ENCODE peak calls at places on chromosome 20, in nine cellular contexts. One of them, this sample, is unnamed.
A peak's percentile ranks its signal among the peaks of the same experiment; 100 is the strongest.

GRCh38 chr20:4546786-4547185 is 174.9 kb upstream of the PRND start:
- DNase-seq in osteoblast: no peak
- DNase-seq in fibroblast of lung: peak; percentile 80
- DNase-seq in GM23338: no peak
- DNase-seq in cardiac fibroblast: peak; percentile 73
- DNase-seq in pancreas: no peak
- DNase-seq in cardiac muscle cell: no peak
- DNase-seq in heart left ventricle: no peak
- DNase-seq in LNCaP clone FGC: no peak
- DNase-seq in this sample: peak; percentile 83

GRCh38 chr20:57124800-57125399 is 141.5 kb downstream of the BMP7 start:
- DNase-seq in osteoblast: no peak
- DNase-seq in fibroblast of lung: no peak
- DNase-seq in GM23338: no peak
- DNase-seq in cardiac fibroblast: no peak
- DNase-seq in pancreas: no peak
- DNase-seq in cardiac muscle cell: no peak
- DNase-seq in heart left ventricle: no peak
- DNase-seq in LNCaP clone FGC: no peak
- DNase-seq in this sample: no peak

GRCh38 chr20:40323411-40323810 is 365.6 kb downstream of the MAFB start:
- DNase-seq in osteoblast: no peak
- DNase-seq in fibroblast of lung: no peak
- DNase-seq in GM23338: no peak
- DNase-seq in cardiac fibroblast: no peak
- DNase-seq in pancreas: no peak
- DNase-seq in cardiac muscle cell: no peak
- DNase-seq in heart left ventricle: no peak
- DNase-seq in LNCaP clone FGC: no peak
- DNase-seq in this sample: no peak

GRCh38 chr20:16713056-16713455 is 16.8 kb upstream of the SNRPB2 start:
- DNase-seq in osteoblast: no peak
- DNase-seq in fibroblast of lung: no peak
- DNase-seq in GM23338: no peak
- DNase-seq in cardiac fibroblast: no peak
- DNase-seq in pancreas: no peak
- DNase-seq in cardiac muscle cell: no peak
- DNase-seq in heart left ventricle: no peak
- DNase-seq in LNCaP clone FGC: no peak
- DNase-seq in this sample: no peak

GRCh38 chr20:37864275-37864674 is 38.7 kb upstream of the VSTM2L start:
- DNase-seq in osteoblast: no peak
- DNase-seq in fibroblast of lung: peak; percentile 11
- DNase-seq in GM23338: no peak
- DNase-seq in cardiac fibroblast: no peak
- DNase-seq in pancreas: no peak
- DNase-seq in cardiac muscle cell: no peak
- DNase-seq in heart left ventricle: no peak
- DNase-seq in LNCaP clone FGC: no peak
- DNase-seq in this sample: no peak

GRCh38 chr20:54624701-54625472 is 149.5 kb downstream of the DOK5 start:
- DNase-seq in osteoblast: no peak
- DNase-seq in fibroblast of lung: peak; percentile 62
- DNase-seq in GM23338: no peak
- DNase-seq in cardiac fibroblast: no peak
- DNase-seq in pancreas: no peak
- DNase-seq in cardiac muscle cell: no peak
- DNase-seq in heart left ventricle: peak; percentile 33
- DNase-seq in LNCaP clone FGC: no peak
- DNase-seq in this sample: no peak

GRCh38 chr20:40689943-40690835 is 1.2 kb upstream of the MAFB start:
- DNase-seq in osteoblast: peak; percentile 99
- DNase-seq in fibroblast of lung: peak; percentile 93
- DNase-seq in GM23338: peak; percentile 93
- DNase-seq in cardiac fibroblast: peak; percentile 89
- DNase-seq in pancreas: peak; percentile 93
- DNase-seq in cardiac muscle cell: peak; percentile 93
- DNase-seq in heart left ventricle: peak; percentile 95
- DNase-seq in LNCaP clone FGC: peak; percentile 72
- DNase-seq in this sample: peak; percentile 83

GRCh38 chr20:53949319-53949839 is 121.0 kb downstream of the BCAS1 start:
- DNase-seq in osteoblast: peak; percentile 94
- DNase-seq in fibroblast of lung: peak; percentile 70
- DNase-seq in GM23338: no peak
- DNase-seq in cardiac fibroblast: peak; percentile 94
- DNase-seq in pancreas: no peak
- DNase-seq in cardiac muscle cell: no peak
- DNase-seq in heart left ventricle: peak; percentile 43
- DNase-seq in LNCaP clone FGC: no peak
- DNase-seq in this sample: peak; percentile 85

GRCh38 chr20:64053841-64054661 is 4.6 kb upstream of the SOX18 start:
- DNase-seq in osteoblast: peak; percentile 96
- DNase-seq in fibroblast of lung: peak; percentile 32
- DNase-seq in GM23338: peak; percentile 62
- DNase-seq in cardiac fibroblast: peak; percentile 25
- DNase-seq in pancreas: no peak
- DNase-seq in cardiac muscle cell: peak; percentile 59
- DNase-seq in heart left ventricle: peak; percentile 82
- DNase-seq in LNCaP clone FGC: no peak
- DNase-seq in this sample: peak; percentile 42

GRCh38 chr20:41497186-41497895 is 120.8 kb downstream of the CHD6 start:
- DNase-seq in osteoblast: no peak
- DNase-seq in fibroblast of lung: peak; percentile 64
- DNase-seq in GM23338: no peak
- DNase-seq in cardiac fibroblast: no peak
- DNase-seq in pancreas: no peak
- DNase-seq in cardiac muscle cell: no peak
- DNase-seq in heart left ventricle: no peak
- DNase-seq in LNCaP clone FGC: no peak
- DNase-seq in this sample: peak; percentile 76

GRCh38 chr20:61918548-61918947 is 147.1 kb downstream of the TAF4 start:
- DNase-seq in osteoblast: no peak
- DNase-seq in fibroblast of lung: no peak
- DNase-seq in GM23338: peak; percentile 56
- DNase-seq in cardiac fibroblast: no peak
- DNase-seq in pancreas: no peak
- DNase-seq in cardiac muscle cell: no peak
- DNase-seq in heart left ventricle: no peak
- DNase-seq in LNCaP clone FGC: no peak
- DNase-seq in this sample: no peak

GRCh38 chr20:49361872-49362663 is 84.2 kb upstream of the ZNFX1 start:
- DNase-seq in osteoblast: no peak
- DNase-seq in fibroblast of lung: no peak
- DNase-seq in GM23338: no peak
- DNase-seq in cardiac fibroblast: no peak
- DNase-seq in pancreas: no peak
- DNase-seq in cardiac muscle cell: no peak
- DNase-seq in heart left ventricle: no peak
- DNase-seq in LNCaP clone FGC: no peak
- DNase-seq in this sample: no peak

GRCh38 chr20:62907377-62908317 is 18.7 kb downstream of the DIDO1 start:
- DNase-seq in osteoblast: peak; percentile 91
- DNase-seq in fibroblast of lung: no peak
- DNase-seq in GM23338: peak; percentile 68
- DNase-seq in cardiac fibroblast: no peak
- DNase-seq in pancreas: no peak
- DNase-seq in cardiac muscle cell: peak; percentile 30
- DNase-seq in heart left ventricle: no peak
- DNase-seq in LNCaP clone FGC: no peak
- DNase-seq in this sample: peak; percentile 35

GRCh38 chr20:47196091-47197081 is 160.1 kb downstream of the ZMYND8 start:
- DNase-seq in osteoblast: peak; percentile 87
- DNase-seq in fibroblast of lung: peak; percentile 63
- DNase-seq in GM23338: peak; percentile 94
- DNase-seq in cardiac fibroblast: peak; percentile 78
- DNase-seq in pancreas: peak; percentile 70
- DNase-seq in cardiac muscle cell: peak; percentile 82
- DNase-seq in heart left ventricle: peak; percentile 60
- DNase-seq in LNCaP clone FGC: no peak
- DNase-seq in this sample: peak; percentile 45

GRCh38 chr20:6708010-6708409 is 59.5 kb upstream of the BMP2 start:
- DNase-seq in osteoblast: no peak
- DNase-seq in fibroblast of lung: peak; percentile 80
- DNase-seq in GM23338: no peak
- DNase-seq in cardiac fibroblast: peak; percentile 88
- DNase-seq in pancreas: peak; percentile 59
- DNase-seq in cardiac muscle cell: no peak
- DNase-seq in heart left ventricle: peak; percentile 73
- DNase-seq in LNCaP clone FGC: no peak
- DNase-seq in this sample: peak; percentile 18

GRCh38 chr20:1163653-1164052 is 21.1 kb downstream of the TMEM74B start:
- DNase-seq in osteoblast: no peak
- DNase-seq in fibroblast of lung: no peak
- DNase-seq in GM23338: no peak
- DNase-seq in cardiac fibroblast: no peak
- DNase-seq in pancreas: no peak
- DNase-seq in cardiac muscle cell: no peak
- DNase-seq in heart left ventricle: no peak
- DNase-seq in LNCaP clone FGC: no peak
- DNase-seq in this sample: no peak
- H3K4me3 ChIP-seq in osteoblast: no peak overlapping the region
- H3K4me3 ChIP-seq in fibroblast of lung: no peak overlapping the region
- H3K4me3 ChIP-seq in GM23338: no peak overlapping the region
- H3K4me3 ChIP-seq in cardiac fibroblast: no peak overlapping the region
- H3K4me3 ChIP-seq in pancreas: no peak overlapping the region
- H3K4me3 ChIP-seq in cardiac muscle cell: no peak overlapping the region
- H3K4me3 ChIP-seq in heart left ventricle: no peak overlapping the region
- H3K4me3 ChIP-seq in LNCaP clone FGC: no peak overlapping the region
- H3K4me3 ChIP-seq in this sample: no peak overlapping the region

GRCh38 chr20:32478576-32478975 is 106.6 kb downstream of the NOL4L start:
- DNase-seq in osteoblast: no peak
- DNase-seq in fibroblast of lung: no peak
- DNase-seq in GM23338: no peak
- DNase-seq in cardiac fibroblast: no peak
- DNase-seq in pancreas: no peak
- DNase-seq in cardiac muscle cell: no peak
- DNase-seq in heart left ventricle: no peak
- DNase-seq in LNCaP clone FGC: no peak
- DNase-seq in this sample: no peak
- TF ChIP-seq CTCF in osteoblast: no peak
- TF ChIP-seq CTCF in fibroblast of lung: no peak
- TF ChIP-seq CTCF in GM23338: no peak
- TF ChIP-seq CTCF in cardiac fibroblast: no peak
- TF ChIP-seq CTCF in pancreas: no peak
- TF ChIP-seq CTCF in cardiac muscle cell: no peak
- TF ChIP-seq CTCF in heart left ventricle: no peak
- TF ChIP-seq CTCF in LNCaP clone FGC: no peak
- TF ChIP-seq CTCF in this sample: no peak

GRCh38 chr20:58709013-58709702 is 16.6 kb downstream of the NPEPL1 start:
- DNase-seq in osteoblast: peak; percentile 63
- DNase-seq in fibroblast of lung: no peak
- DNase-seq in GM23338: no peak
- DNase-seq in cardiac fibroblast: no peak
- DNase-seq in pancreas: no peak
- DNase-seq in cardiac muscle cell: no peak
- DNase-seq in heart left ventricle: no peak
- DNase-seq in LNCaP clone FGC: no peak
- DNase-seq in this sample: no peak

GRCh38 chr20:58706150-58706892 is 13.7 kb downstream of the NPEPL1 start:
- DNase-seq in osteoblast: peak; percentile 56
- DNase-seq in fibroblast of lung: no peak
- DNase-seq in GM23338: no peak
- DNase-seq in cardiac fibroblast: no peak
- DNase-seq in pancreas: peak; percentile 4
- DNase-seq in cardiac muscle cell: no peak
- DNase-seq in heart left ventricle: no peak
- DNase-seq in LNCaP clone FGC: no peak
- DNase-seq in this sample: no peak

GRCh38 chr20:58706975-58707681 is 14.5 kb downstream of the NPEPL1 start:
- DNase-seq in osteoblast: peak; percentile 59
- DNase-seq in fibroblast of lung: no peak
- DNase-seq in GM23338: no peak
- DNase-seq in cardiac fibroblast: no peak
- DNase-seq in pancreas: peak; percentile 5
- DNase-seq in cardiac muscle cell: no peak
- DNase-seq in heart left ventricle: no peak
- DNase-seq in LNCaP clone FGC: no peak
- DNase-seq in this sample: no peak

GRCh38 chr20:58708246-58708931 is 15.8 kb downstream of the NPEPL1 start:
- DNase-seq in osteoblast: peak; percentile 76
- DNase-seq in fibroblast of lung: no peak
- DNase-seq in GM23338: no peak
- DNase-seq in cardiac fibroblast: no peak
- DNase-seq in pancreas: peak; percentile 8
- DNase-seq in cardiac muscle cell: no peak
- DNase-seq in heart left ventricle: peak; percentile 11
- DNase-seq in LNCaP clone FGC: no peak
- DNase-seq in this sample: no peak

DNA sequence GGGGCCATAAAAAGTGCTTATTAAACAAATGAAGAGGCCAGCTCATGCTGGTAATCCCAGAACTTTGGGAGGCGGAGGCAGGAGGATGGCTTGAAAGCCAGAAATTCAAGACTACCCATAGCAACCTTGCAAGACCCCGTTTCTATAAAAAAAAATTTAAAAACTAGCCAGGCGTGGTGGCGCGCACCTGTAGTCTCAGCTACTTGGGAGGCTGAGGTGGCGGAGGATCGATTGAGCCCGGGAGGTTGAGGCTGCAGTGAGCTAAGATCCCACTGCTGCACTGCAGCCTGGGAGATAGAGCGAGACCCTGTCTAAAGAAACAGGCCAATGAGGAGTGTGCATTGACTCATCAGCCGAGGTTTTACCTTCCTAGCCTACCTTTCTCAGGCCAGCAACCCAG is 15.2 kb downstream of the NPEPL1 start:
- DNase-seq in osteoblast: peak; percentile 46
- DNase-seq in fibroblast of lung: no peak
- DNase-seq in GM23338: no peak
- DNase-seq in cardiac fibroblast: no peak
- DNase-seq in pancreas: peak; percentile 1
- DNase-seq in cardiac muscle cell: no peak
- DNase-seq in heart left ventricle: no peak
- DNase-seq in LNCaP clone FGC: no peak
- DNase-seq in this sample: no peak
- H3K4me3 ChIP-seq in osteoblast: no peak overlapping the region
- H3K4me3 ChIP-seq in fibroblast of lung: no peak overlapping the region
- H3K4me3 ChIP-seq in GM23338: no peak overlapping the region
- H3K4me3 ChIP-seq in cardiac fibroblast: no peak overlapping the region
- H3K4me3 ChIP-seq in pancreas: no peak overlapping the region
- H3K4me3 ChIP-seq in cardiac muscle cell: no peak overlapping the region
- H3K4me3 ChIP-seq in heart left ventricle: no peak overlapping the region
- H3K4me3 ChIP-seq in LNCaP clone FGC: no peak overlapping the region
- H3K4me3 ChIP-seq in this sample: no peak overlapping the region

DNA sequence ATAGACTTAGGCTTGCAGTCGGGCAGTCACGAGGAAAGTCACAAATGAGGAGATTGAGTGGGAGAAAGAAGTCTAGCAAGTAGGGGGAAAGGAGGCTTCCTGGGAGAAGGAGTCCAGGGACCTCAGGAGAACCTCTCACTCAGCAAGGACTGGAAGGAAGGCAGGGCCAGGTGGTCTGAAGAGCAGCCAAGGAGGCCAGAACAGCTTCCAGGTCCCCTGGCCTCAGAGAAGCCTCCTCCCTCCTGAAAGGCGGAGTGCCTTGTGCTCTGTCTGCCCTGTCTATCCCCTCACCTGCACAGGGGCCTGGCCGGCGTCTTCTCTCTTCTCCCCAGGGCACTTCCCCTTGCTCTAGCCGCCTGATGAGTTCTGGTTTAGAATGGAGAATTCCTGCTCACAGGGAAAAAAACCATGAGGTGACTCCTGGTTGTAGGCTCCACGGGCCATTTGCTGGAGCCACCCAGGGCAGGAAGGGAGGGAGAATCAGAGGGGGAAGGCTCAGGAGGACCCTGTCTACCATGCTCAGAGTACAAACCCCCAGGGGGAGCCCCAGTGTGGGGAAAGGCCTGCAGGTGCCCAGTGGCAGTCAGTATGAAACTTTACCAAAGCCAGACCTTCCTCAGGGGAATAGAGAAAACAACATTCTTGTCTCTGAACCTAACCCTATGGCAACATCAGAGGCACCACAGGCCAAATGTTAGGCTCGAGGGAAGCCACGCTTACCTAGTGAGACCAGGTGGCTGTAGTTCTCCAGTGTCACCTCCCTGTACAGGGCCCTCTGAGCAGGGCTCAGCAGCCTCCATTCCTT is 11.2 kb downstream of the ZNF337 start:
- DNase-seq in osteoblast: no peak
- DNase-seq in fibroblast of lung: no peak
- DNase-seq in GM23338: peak; percentile 25
- DNase-seq in cardiac fibroblast: no peak
- DNase-seq in pancreas: no peak
- DNase-seq in cardiac muscle cell: no peak
- DNase-seq in heart left ventricle: no peak
- DNase-seq in LNCaP clone FGC: no peak
- DNase-seq in this sample: no peak
- TF ChIP-seq CTCF in osteoblast: no peak
- TF ChIP-seq CTCF in fibroblast of lung: no peak
- TF ChIP-seq CTCF in GM23338: peak; percentile 33
- TF ChIP-seq CTCF in cardiac fibroblast: no peak
- TF ChIP-seq CTCF in pancreas: no peak
- TF ChIP-seq CTCF in cardiac muscle cell: no peak
- TF ChIP-seq CTCF in heart left ventricle: no peak
- TF ChIP-seq CTCF in LNCaP clone FGC: no peak
- TF ChIP-seq CTCF in this sample: no peak